ENCODE peak calls at places on chromosomes 7 and 10, in nine cellular contexts. One of them, this sample, is unnamed.

GRCh38 chr7:101237206-101238067 is at the start of gene CLDN15:
- DNase-seq in GM20000: peak
- DNase-seq in GM23338: no peak
- DNase-seq in fibroblast of lung: peak
- DNase-seq in OCI-LY7: no peak
- DNase-seq in endothelial cell of umbilical vein: peak
- DNase-seq in GM10248: no peak
- DNase-seq in heart right ventricle: peak
- DNase-seq in vagina: no peak
- DNase-seq in this sample: no peak

GRCh38 chr10:101612086-101612485 is 24.0 kb downstream of the DPCD start:
- DNase-seq in endothelial cell of umbilical vein: no peak
- DNase-seq in GM23338: no peak
- DNase-seq in fibroblast of lung: no peak
- DNase-seq in heart right ventricle: no peak
- DNase-seq in GM20000: no peak
- DNase-seq in GM10248: no peak
- DNase-seq in vagina: no peak
- DNase-seq in OCI-LY7: no peak
- DNase-seq in this sample: no peak

GRCh38 chr7:116801092-116801710 is 61.2 kb upstream of the CAPZA2 start:
- DNase-seq in endothelial cell of umbilical vein: peak
- DNase-seq in OCI-LY7: no peak
- DNase-seq in heart right ventricle: no peak
- DNase-seq in fibroblast of lung: peak
- DNase-seq in GM23338: no peak
- DNase-seq in GM20000: no peak
- DNase-seq in GM10248: no peak
- DNase-seq in vagina: no peak
- DNase-seq in this sample: no peak

GRCh38 chr10:102868976-102869289 is 337 bp upstream of the AS3MT start:
- DNase-seq in fibroblast of lung: peak
- DNase-seq in heart right ventricle: no peak
- DNase-seq in GM23338: peak
- DNase-seq in vagina: no peak
- DNase-seq in GM10248: no peak
- DNase-seq in endothelial cell of umbilical vein: no peak
- DNase-seq in GM20000: peak
- DNase-seq in OCI-LY7: no peak
- DNase-seq in this sample: no peak

GRCh38 chr10:122054046-122055025 is 65.4 kb downstream of the TACC2 start:
- DNase-seq in fibroblast of lung: peak
- DNase-seq in GM23338: peak
- DNase-seq in GM20000: no peak
- DNase-seq in heart right ventricle: peak
- DNase-seq in OCI-LY7: no peak
- DNase-seq in endothelial cell of umbilical vein: peak
- DNase-seq in vagina: no peak
- DNase-seq in GM10248: no peak
- DNase-seq in this sample: peak

GRCh38 chr7:37336259-37336658 is 112.4 kb downstream of the ELMO1 start:
- DNase-seq in heart right ventricle: no peak
- DNase-seq in GM20000: peak
- DNase-seq in GM10248: peak
- DNase-seq in GM23338: no peak
- DNase-seq in OCI-LY7: peak
- DNase-seq in vagina: no peak
- DNase-seq in fibroblast of lung: no peak
- DNase-seq in endothelial cell of umbilical vein: no peak
- DNase-seq in this sample: peak

GRCh38 chr7:129298268-129298893 is 73.6 kb downstream of the AHCYL2 start:
- DNase-seq in GM23338: peak
- DNase-seq in endothelial cell of umbilical vein: peak
- DNase-seq in heart right ventricle: peak
- DNase-seq in vagina: no peak
- DNase-seq in fibroblast of lung: peak
- DNase-seq in GM10248: peak
- DNase-seq in GM20000: peak
- DNase-seq in OCI-LY7: peak
- DNase-seq in this sample: peak

GRCh38 chr7:11830004-11830403 is 2.0 kb downstream of the THSD7A start:
- DNase-seq in GM23338: no peak
- DNase-seq in OCI-LY7: no peak
- DNase-seq in fibroblast of lung: no peak
- DNase-seq in vagina: no peak
- DNase-seq in GM10248: no peak
- DNase-seq in GM20000: no peak
- DNase-seq in heart right ventricle: no peak
- DNase-seq in endothelial cell of umbilical vein: peak
- DNase-seq in this sample: no peak

GRCh38 chr10:133211959-133212852 is 17.8 kb upstream of the UTF1 start:
- DNase-seq in GM10248: no peak
- DNase-seq in heart right ventricle: no peak
- DNase-seq in vagina: no peak
- DNase-seq in GM20000: no peak
- DNase-seq in fibroblast of lung: no peak
- DNase-seq in GM23338: no peak
- DNase-seq in OCI-LY7: no peak
- DNase-seq in endothelial cell of umbilical vein: no peak
- DNase-seq in this sample: no peak

DNA sequence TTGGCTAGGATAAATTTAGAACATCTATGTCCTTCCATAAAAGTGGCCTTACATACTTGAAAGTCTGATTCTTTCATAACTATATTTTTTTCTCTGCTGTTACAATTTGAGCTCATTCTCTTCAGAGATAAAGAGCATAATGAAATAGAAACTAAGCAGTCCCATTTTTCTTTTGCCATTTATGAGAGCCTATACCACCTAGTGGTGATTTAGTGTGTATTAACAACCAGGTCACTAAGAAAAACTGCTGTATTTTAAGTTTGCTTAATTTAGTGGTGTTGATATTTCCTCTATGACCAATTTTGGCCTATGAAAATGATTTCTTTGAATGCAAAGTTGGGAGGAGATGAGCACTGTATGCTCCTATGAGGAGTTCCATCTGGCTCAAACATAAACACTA is 88.7 kb upstream of the ZWINT start:
- DNase-seq in GM20000: no peak
- DNase-seq in vagina: no peak
- DNase-seq in OCI-LY7: peak
- DNase-seq in GM23338: peak
- DNase-seq in GM10248: no peak
- DNase-seq in endothelial cell of umbilical vein: no peak
- DNase-seq in fibroblast of lung: no peak
- DNase-seq in heart right ventricle: no peak
- DNase-seq in this sample: no peak
- TF ChIP-seq CTCF in GM20000: no peak
- TF ChIP-seq CTCF in vagina: no peak
- TF ChIP-seq CTCF in OCI-LY7: peak
- TF ChIP-seq CTCF in GM23338: peak
- TF ChIP-seq CTCF in GM10248: no peak
- TF ChIP-seq CTCF in endothelial cell of umbilical vein: no peak
- TF ChIP-seq CTCF in fibroblast of lung: no peak
- TF ChIP-seq CTCF in heart right ventricle: peak
- TF ChIP-seq CTCF in this sample: no peak

DNA sequence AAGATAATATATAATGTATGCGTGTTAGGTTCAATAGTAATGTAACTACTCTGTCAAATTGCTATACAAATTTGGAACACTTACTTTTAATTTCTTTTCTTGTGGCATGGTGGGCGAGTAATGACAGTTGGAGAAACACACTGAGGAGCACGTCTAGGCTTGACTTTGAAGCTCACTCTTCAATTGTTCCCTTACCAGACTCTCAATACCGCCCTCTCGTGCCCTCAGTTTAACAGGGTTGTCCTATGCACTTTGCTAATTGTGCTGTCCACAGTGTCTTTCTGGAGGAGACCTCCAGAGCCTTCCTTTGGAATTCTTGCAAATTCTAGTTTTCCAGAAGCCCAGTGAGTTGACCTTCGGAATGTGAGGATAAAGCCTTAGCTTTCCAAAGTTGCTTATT is 107.2 kb upstream of the RELN start:
- DNase-seq in fibroblast of lung: no peak
- DNase-seq in endothelial cell of umbilical vein: peak
- DNase-seq in GM10248: no peak
- DNase-seq in GM23338: peak
- DNase-seq in heart right ventricle: no peak
- DNase-seq in GM20000: no peak
- DNase-seq in OCI-LY7: no peak
- DNase-seq in vagina: no peak
- DNase-seq in this sample: no peak
- TF ChIP-seq CTCF in fibroblast of lung: peak
- TF ChIP-seq CTCF in endothelial cell of umbilical vein: peak
- TF ChIP-seq CTCF in GM10248: no peak
- TF ChIP-seq CTCF in GM23338: peak
- TF ChIP-seq CTCF in heart right ventricle: no peak
- TF ChIP-seq CTCF in GM20000: peak
- TF ChIP-seq CTCF in OCI-LY7: peak
- TF ChIP-seq CTCF in vagina: no peak
- TF ChIP-seq CTCF in this sample: no peak

GRCh38 chr10:21336476-21337170 is 188.9 kb downstream of the SKIDA1 start:
- DNase-seq in GM10248: no peak
- DNase-seq in vagina: no peak
- DNase-seq in OCI-LY7: no peak
- DNase-seq in heart right ventricle: peak
- DNase-seq in endothelial cell of umbilical vein: peak
- DNase-seq in GM23338: peak
- DNase-seq in fibroblast of lung: peak
- DNase-seq in GM20000: no peak
- DNase-seq in this sample: no peak
- TF ChIP-seq CTCF in GM10248: no peak
- TF ChIP-seq CTCF in vagina: no peak
- TF ChIP-seq CTCF in OCI-LY7: no peak
- TF ChIP-seq CTCF in heart right ventricle: no peak
- TF ChIP-seq CTCF in endothelial cell of umbilical vein: peak
- TF ChIP-seq CTCF in GM23338: no peak
- TF ChIP-seq CTCF in fibroblast of lung: no peak
- TF ChIP-seq CTCF in GM20000: no peak
- TF ChIP-seq CTCF in this sample: no peak

GRCh38 chr7:152759655-152760383 is at the start of gene ACTR3B:
- DNase-seq in endothelial cell of umbilical vein: peak
- DNase-seq in OCI-LY7: peak
- DNase-seq in heart right ventricle: peak
- DNase-seq in vagina: no peak
- DNase-seq in GM10248: peak
- DNase-seq in GM20000: peak
- DNase-seq in fibroblast of lung: peak
- DNase-seq in GM23338: peak
- DNase-seq in this sample: peak
- TF ChIP-seq CTCF in endothelial cell of umbilical vein: no peak
- TF ChIP-seq CTCF in OCI-LY7: no peak
- TF ChIP-seq CTCF in heart right ventricle: no peak
- TF ChIP-seq CTCF in vagina: no peak
- TF ChIP-seq CTCF in GM10248: no peak
- TF ChIP-seq CTCF in GM20000: no peak
- TF ChIP-seq CTCF in fibroblast of lung: no peak
- TF ChIP-seq CTCF in GM23338: no peak
- TF ChIP-seq CTCF in this sample: no peak

DNA sequence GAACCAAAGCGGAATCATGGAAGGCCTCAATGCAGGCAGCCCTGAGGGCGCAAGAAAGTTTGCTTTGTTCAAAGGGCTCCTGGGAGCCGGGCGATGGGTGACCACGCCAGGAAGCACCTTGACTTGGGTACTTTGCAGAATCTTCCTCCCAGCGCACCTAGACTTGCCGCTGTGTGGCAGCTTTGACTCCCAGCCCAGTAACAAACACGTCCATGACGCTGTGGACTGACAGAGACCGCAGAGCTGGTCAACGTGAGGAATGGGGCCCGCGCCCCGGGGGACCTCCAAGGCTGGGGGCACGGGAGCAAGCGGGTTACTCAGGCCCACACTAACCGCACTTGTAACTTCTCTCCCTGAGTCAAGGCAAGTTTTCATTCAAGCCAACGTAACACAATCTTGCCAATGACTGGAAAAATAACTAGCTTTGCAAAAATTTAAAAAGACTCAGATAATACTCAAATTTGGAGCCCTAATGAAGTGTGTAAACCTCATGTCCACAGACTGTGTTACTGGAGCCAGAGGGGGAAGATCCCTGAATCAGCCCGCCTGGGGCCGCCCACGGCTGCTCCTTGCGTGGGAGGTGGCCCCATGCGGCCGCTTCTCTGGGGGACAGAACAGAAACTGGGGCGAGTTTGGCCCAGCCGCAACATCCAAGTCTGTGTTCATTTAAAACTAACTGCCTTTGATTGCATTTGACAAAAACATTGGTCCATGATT is 130.8 kb downstream of the DNAJB6 start:
- DNase-seq in GM23338: no peak
- DNase-seq in fibroblast of lung: no peak
- DNase-seq in endothelial cell of umbilical vein: no peak
- DNase-seq in GM10248: no peak
- DNase-seq in OCI-LY7: no peak
- DNase-seq in GM20000: no peak
- DNase-seq in vagina: no peak
- DNase-seq in heart right ventricle: no peak
- DNase-seq in this sample: no peak
- TF ChIP-seq CTCF in GM23338: no peak
- TF ChIP-seq CTCF in fibroblast of lung: no peak
- TF ChIP-seq CTCF in endothelial cell of umbilical vein: no peak
- TF ChIP-seq CTCF in GM10248: no peak
- TF ChIP-seq CTCF in OCI-LY7: no peak
- TF ChIP-seq CTCF in GM20000: no peak
- TF ChIP-seq CTCF in vagina: no peak
- TF ChIP-seq CTCF in heart right ventricle: no peak
- TF ChIP-seq CTCF in this sample: no peak

DNA sequence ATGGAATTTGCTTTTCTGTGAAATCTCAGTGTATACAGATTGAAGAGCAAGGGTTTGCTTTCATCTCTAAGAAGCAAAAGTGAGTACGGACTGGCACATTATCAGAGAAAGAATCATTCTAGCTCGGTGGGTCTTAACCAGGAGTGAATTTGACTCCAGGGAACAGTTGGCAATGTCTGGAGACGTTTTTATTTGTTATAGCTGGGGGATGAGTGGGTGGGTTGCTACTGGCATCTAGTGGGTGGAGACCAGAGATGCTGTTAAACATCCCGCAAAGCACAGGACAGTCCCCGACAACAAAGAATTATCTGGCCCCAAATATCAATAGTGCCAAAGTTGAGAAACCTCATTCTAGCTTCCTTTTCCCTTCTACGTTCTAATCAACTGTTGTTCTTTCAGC is 43.8 kb upstream of the ATRNL1 start:
- DNase-seq in vagina: no peak
- DNase-seq in fibroblast of lung: no peak
- DNase-seq in endothelial cell of umbilical vein: no peak
- DNase-seq in GM10248: no peak
- DNase-seq in OCI-LY7: no peak
- DNase-seq in heart right ventricle: no peak
- DNase-seq in GM20000: no peak
- DNase-seq in GM23338: no peak
- DNase-seq in this sample: no peak
- TF ChIP-seq CTCF in vagina: no peak
- TF ChIP-seq CTCF in fibroblast of lung: no peak
- TF ChIP-seq CTCF in endothelial cell of umbilical vein: no peak
- TF ChIP-seq CTCF in GM10248: no peak
- TF ChIP-seq CTCF in OCI-LY7: peak
- TF ChIP-seq CTCF in heart right ventricle: no peak
- TF ChIP-seq CTCF in GM20000: no peak
- TF ChIP-seq CTCF in GM23338: peak
- TF ChIP-seq CTCF in this sample: no peak

GRCh38 chr7:63040336-63040735 is 958.3 kb upstream of the ZNF722 start:
- DNase-seq in fibroblast of lung: no peak
- DNase-seq in OCI-LY7: no peak
- DNase-seq in heart right ventricle: no peak
- DNase-seq in GM23338: no peak
- DNase-seq in vagina: no peak
- DNase-seq in GM20000: no peak
- DNase-seq in GM10248: no peak
- DNase-seq in endothelial cell of umbilical vein: no peak
- DNase-seq in this sample: no peak
- TF ChIP-seq CTCF in fibroblast of lung: no peak
- TF ChIP-seq CTCF in OCI-LY7: no peak
- TF ChIP-seq CTCF in heart right ventricle: no peak
- TF ChIP-seq CTCF in GM23338: no peak
- TF ChIP-seq CTCF in vagina: no peak
- TF ChIP-seq CTCF in GM20000: no peak
- TF ChIP-seq CTCF in GM10248: no peak
- TF ChIP-seq CTCF in endothelial cell of umbilical vein: no peak
- TF ChIP-seq CTCF in this sample: no peak